ENCODE peak calls at places on chromosomes 1 and 21, in five cellular contexts. O, Q, Y, S and E are unnamed samples.
A peak's percentile ranks its signal among the peaks of the same experiment; 100 is the strongest.

GRCh38 chr1:16372535-16373340 is 5.7 kb downstream of the SZRD1 start:
- DNase-seq in Q (no peak), O (no peak), S (no peak), Y (no peak), E (peak; percentile 5)

GRCh38 chr1:150650193-150650592 is 20.8 kb upstream of the ENSA start:
- DNase-seq in O (no peak), Y (no peak), S (no peak), Q (no peak), E (no peak)

GRCh38 chr1:67110352-67110751 is 24.4 kb downstream of the C1orf141 start:
- DNase-seq in O (no peak), S (no peak), Q (no peak), Y (no peak), E (no peak)

GRCh38 chr1:179742717-179743678 is at the start of gene FAM163A:
- DNase-seq in Y (no peak), O (no peak), S (no peak), Q (no peak), E (no peak)

GRCh38 chr1:97084566-97084965 is 363.0 kb downstream of the PTBP2 start:
- DNase-seq in O (no peak), Y (no peak), S (no peak), Q (no peak), E (no peak)

GRCh38 chr1:47991187-47991586 is 6.0 kb downstream of the TRABD2B start:
- DNase-seq in S (no peak), Q (no peak), Y (peak; percentile 23), O (no peak), E (no peak)

GRCh38 chr21:41345934-41346685 is 15.7 kb upstream of the MX2 start:
- DNase-seq in O (no peak), Y (no peak), Q (no peak), S (no peak), E (no peak)

GRCh38 chr1:82542766-82543165 is 742.0 kb downstream of the ADGRL2 start:
- DNase-seq in O (no peak), Q (no peak), S (no peak), Y (no peak), E (no peak)

GRCh38 chr1:115987623-115988022 is 11.3 kb downstream of the SLC22A15 start:
- DNase-seq in O (no peak), Q (no peak), Y (no peak), S (no peak), E (no peak)

GRCh38 chr21:37207441-37208009 is 59.6 kb downstream of the VPS26C start:
- DNase-seq in O (no peak), Y (peak; percentile 59), S (peak; percentile 93), Q (peak; percentile 82), E (no peak)

GRCh38 chr1:228351850-228352249 is 54.8 kb downstream of the TRIM11 start:
- DNase-seq in O (no peak), Q (no peak), S (no peak), Y (no peak), E (no peak)

GRCh38 chr1:226132731-226133503 is 53.6 kb downstream of the ACBD3 start:
- DNase-seq in S (no peak), Y (no peak), Q (no peak), O (no peak), E (no peak)

GRCh38 chr1:206582537-206583460 is 29.5 kb downstream of the EIF2D start:
- DNase-seq in Y (no peak), Q (no peak), O (no peak), S (no peak), E (no peak)

GRCh38 chr1:217106231-217106630 is 383.0 kb upstream of the ESRRG start:
- DNase-seq in S (no peak), O (no peak), Y (no peak), Q (no peak), E (no peak)

GRCh38 chr1:217109928-217110327 is 386.7 kb upstream of the ESRRG start:
- DNase-seq in Q (no peak), S (no peak), O (no peak), Y (no peak), E (no peak)

DNA sequence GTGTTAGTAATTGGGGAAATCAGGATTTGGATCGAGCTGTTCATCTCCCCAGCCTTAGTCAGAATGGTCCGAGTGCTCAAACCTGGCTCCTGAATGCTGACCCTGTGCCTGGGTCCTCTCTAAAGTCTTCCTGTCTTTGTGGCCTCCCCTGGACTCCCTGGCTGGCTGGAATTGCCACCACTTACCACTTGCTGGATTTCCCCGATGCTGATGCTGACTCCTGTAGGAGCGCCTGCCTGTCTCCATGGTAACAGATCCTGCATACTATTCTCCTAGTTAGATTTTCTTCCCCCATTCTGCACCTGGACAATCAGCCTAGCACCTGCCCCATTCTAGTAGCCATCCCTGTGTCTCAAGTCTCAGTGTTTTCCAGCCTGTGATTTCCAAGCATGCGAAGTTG is 382.2 kb upstream of the ESRRG start:
- DNase-seq in O (no peak), Y (no peak), S (no peak), Q (no peak), E (no peak)
- TF ChIP-seq SRF in O (no peak), Y (no peak), S (no peak), Q (no peak), E (no peak)

DNA sequence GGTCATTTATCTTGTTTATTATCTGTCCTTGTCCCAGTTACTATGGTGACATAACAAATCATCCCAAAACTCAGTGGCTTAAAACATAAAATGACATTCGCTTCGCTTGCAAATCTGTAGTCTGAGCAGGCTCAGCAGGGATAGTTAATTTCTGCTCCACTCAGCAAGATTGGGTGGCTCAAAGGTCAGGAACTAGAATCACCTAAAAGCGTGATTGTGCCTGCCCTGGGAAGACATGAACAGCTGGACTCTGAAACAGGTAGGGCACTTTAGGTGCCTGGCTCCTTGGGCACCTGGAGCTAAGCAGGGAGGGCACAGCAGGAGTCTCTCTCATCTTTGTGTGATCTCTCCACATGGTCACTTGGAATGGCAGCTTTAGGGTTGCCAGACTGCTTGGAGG is 14.7 kb upstream of the TRAF3IP3 start:
- DNase-seq in O (no peak), S (no peak), Y (no peak), Q (no peak), E (no peak)
- TF ChIP-seq SRF in O (no peak), S (no peak), Y (no peak), Q (no peak), E (no peak)

DNA sequence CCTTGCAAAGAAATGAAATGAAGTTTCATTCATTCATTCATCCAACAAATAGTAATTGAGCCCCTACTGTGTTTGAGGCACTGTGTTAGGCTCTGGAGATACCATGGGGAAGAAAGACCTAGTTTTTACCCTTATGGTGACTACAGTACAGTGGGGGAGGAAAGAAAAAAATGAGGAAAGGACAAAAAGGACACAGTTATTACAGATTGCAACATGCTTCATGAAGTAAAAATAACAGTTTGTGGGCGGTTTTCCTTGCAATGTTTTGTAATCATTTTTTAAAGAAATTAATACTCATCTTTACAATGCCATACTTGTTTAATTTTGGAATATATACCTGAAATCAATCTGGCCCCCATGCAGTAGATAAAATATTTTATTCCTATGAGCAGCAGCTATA is 120.3 kb downstream of the TM2D1 start:
- DNase-seq in S (no peak), O (no peak), Y (no peak), Q (no peak), E (no peak)
- TF ChIP-seq SRF in S (no peak), O (no peak), Y (no peak), Q (no peak), E (no peak)

GRCh38 chr1:244800821-244801220 is 34.6 kb upstream of the COX20 start:
- DNase-seq in S (no peak), Q (no peak), O (no peak), Y (no peak), E (no peak)
- TF ChIP-seq SRF in S (no peak), Q (no peak), O (no peak), Y (no peak), E (no peak)

GRCh38 chr1:194447635-194448034 is 1261.2 kb upstream of the B3GALT2 start:
- DNase-seq in O (no peak), Q (no peak), S (no peak), Y (no peak), E (no peak)
- TF ChIP-seq SRF in O (no peak), Q (no peak), S (no peak), Y (no peak), E (no peak)

GRCh38 chr1:1041873-1042272 is 22.0 kb downstream of the AGRN start:
- DNase-seq in Q (no peak), Y (no peak), S (no peak), O (no peak), E (no peak)

GRCh38 chr1:1039145-1039910 is 19.4 kb downstream of the AGRN start:
- DNase-seq in Y (no peak), Q (no peak), S (no peak), O (no peak), E (no peak)

GRCh38 chr1:1038694-1039093 is 18.8 kb downstream of the AGRN start:
- DNase-seq in Q (no peak), O (no peak), Y (no peak), S (no peak), E (no peak)

GRCh38 chr1:1041092-1041503 is 21.2 kb downstream of the AGRN start:
- DNase-seq in O (no peak), Y (no peak), Q (no peak), S (no peak), E (no peak)

GRCh38 chr1:1040004-1040991 is 20.4 kb downstream of the AGRN start:
- DNase-seq in Q (no peak), O (no peak), S (no peak), Y (peak; percentile 61), E (peak; percentile 98)
- TF ChIP-seq SRF in Q (no peak), O (no peak), S (no peak), Y (no peak), E (no peak)

DNA sequence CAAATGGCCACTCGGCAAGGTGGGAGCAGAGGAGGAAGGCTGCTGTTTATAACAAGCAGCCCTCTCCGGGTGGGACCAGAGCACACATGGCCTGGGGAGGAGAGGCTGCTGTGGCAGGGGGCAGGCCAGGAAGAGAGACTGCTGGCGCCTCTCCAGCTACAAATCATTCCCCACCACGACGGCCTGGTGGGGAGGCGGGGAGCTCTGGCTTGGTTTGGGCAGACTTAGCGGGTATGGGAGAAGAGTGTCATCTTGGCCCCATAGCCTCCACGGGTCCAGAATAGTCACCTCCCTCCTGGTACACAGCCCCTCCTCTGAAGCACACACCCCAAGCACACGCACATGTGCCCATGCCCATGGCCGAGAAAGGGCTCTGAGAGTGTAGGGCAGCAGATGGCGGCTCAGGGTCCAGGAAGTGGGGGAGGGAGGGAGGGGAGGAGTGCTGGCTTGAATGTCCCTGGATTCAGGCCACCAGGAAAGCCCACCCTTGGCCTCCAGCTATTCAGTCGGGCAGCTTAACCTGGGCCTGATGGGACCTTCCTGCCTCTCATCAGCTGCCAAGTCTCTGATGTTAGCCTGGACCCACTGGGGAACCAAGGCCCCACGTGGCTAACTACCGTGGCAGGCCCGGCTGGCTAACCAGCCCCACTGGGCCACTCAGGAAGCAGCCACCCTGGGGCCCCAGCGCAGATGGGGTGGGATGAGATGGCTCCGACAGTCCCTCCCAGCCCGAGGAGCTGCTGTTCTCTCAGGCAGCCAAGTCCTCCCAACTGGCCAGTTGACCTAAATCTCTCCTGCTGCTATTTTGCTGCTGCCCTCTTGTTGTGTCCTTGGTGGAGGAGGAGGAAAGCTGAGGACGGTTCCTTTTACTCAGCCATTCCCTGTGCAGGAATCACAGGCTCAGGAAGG is 10.9 kb downstream of the LRP8 start:
- DNase-seq in O (no peak), Y (no peak), S (no peak), Q (no peak), E (no peak)
- TF ChIP-seq SRF in O (no peak), Y (no peak), S (no peak), Q (no peak), E (no peak)

GRCh38 chr1:45954401-45954847 is 151.0 kb downstream of the MAST2 start:
- DNase-seq in Y (peak; percentile 4), Q (no peak), O (no peak), S (peak; percentile 29), E (peak; percentile 33)
- TF ChIP-seq SRF in Y (peak; percentile 51), Q (no peak), O (no peak), S (no peak), E (no peak)